ENCODE peak calls at places on chromosomes 16 and 17, in four cellular contexts. One of them, this sample, is unnamed.

GRCh38 chr16:30901201-30902069 is 5.0 kb downstream of the CTF1 start:
- DNase-seq in NCI-H2029 treated with DMSO at 0.1 percent for 48 hours: no peak
- DNase-seq in HCT116: no peak
- DNase-seq in NCI-H1436: no peak
- DNase-seq in this sample: no peak

GRCh38 chr17:81118308-81119221 is 46.7 kb upstream of the PVALEF start:
- DNase-seq in NCI-H2029 treated with DMSO at 0.1 percent for 48 hours: no peak
- DNase-seq in HCT116: no peak
- DNase-seq in NCI-H1436: no peak
- DNase-seq in this sample: no peak

GRCh38 chr17:2954898-2955445 is 108.4 kb downstream of the OR1D5 start:
- DNase-seq in NCI-H2029 treated with DMSO at 0.1 percent for 48 hours: peak; percentile 63
- DNase-seq in HCT116: peak; percentile 94
- DNase-seq in NCI-H1436: no peak
- DNase-seq in this sample: peak; percentile 35

GRCh38 chr17:19728114-19728495 is 11.7 kb upstream of the SLC47A2 start:
- DNase-seq in NCI-H2029 treated with DMSO at 0.1 percent for 48 hours: peak; percentile 54
- DNase-seq in HCT116: no peak
- DNase-seq in NCI-H1436: peak; percentile 75
- DNase-seq in this sample: peak; percentile 94

GRCh38 chr17:18261146-18261515 is 669 bp downstream of the MIEF2 start:
- DNase-seq in NCI-H2029 treated with DMSO at 0.1 percent for 48 hours: no peak
- DNase-seq in HCT116: no peak
- DNase-seq in NCI-H1436: no peak
- DNase-seq in this sample: peak; percentile 75

GRCh38 chr17:16928406-16929280 is 43.3 kb downstream of the TNFRSF13B start:
- DNase-seq in NCI-H2029 treated with DMSO at 0.1 percent for 48 hours: peak; percentile 23
- DNase-seq in HCT116: no peak
- DNase-seq in NCI-H1436: no peak
- DNase-seq in this sample: no peak

GRCh38 chr16:69476920-69477418 is 52.5 kb downstream of the CYB5B start:
- DNase-seq in NCI-H2029 treated with DMSO at 0.1 percent for 48 hours: no peak
- DNase-seq in HCT116: peak; percentile 50
- DNase-seq in NCI-H1436: no peak
- DNase-seq in this sample: peak; percentile 60

GRCh38 chr16:86872833-86873232 is 294.5 kb downstream of the FOXL1 start:
- DNase-seq in NCI-H2029 treated with DMSO at 0.1 percent for 48 hours: no peak
- DNase-seq in HCT116: no peak
- DNase-seq in NCI-H1436: no peak
- DNase-seq in this sample: no peak

GRCh38 chr16:74625500-74626350 is 18.8 kb upstream of the GLG1 start:
- DNase-seq in NCI-H2029 treated with DMSO at 0.1 percent for 48 hours: no peak
- DNase-seq in HCT116: no peak
- DNase-seq in NCI-H1436: no peak
- DNase-seq in this sample: no peak

GRCh38 chr16:12303649-12304048 is 327.1 kb downstream of the SNX29 start:
- DNase-seq in NCI-H2029 treated with DMSO at 0.1 percent for 48 hours: no peak
- DNase-seq in HCT116: no peak
- DNase-seq in NCI-H1436: no peak
- DNase-seq in this sample: no peak

GRCh38 chr17:83114706-83115105 is 35.3 kb downstream of the METRNL start:
- DNase-seq in NCI-H2029 treated with DMSO at 0.1 percent for 48 hours: no peak
- DNase-seq in HCT116: no peak
- DNase-seq in NCI-H1436: no peak
- DNase-seq in this sample: no peak

GRCh38 chr16:84699147-84699711 is 571 bp upstream of the USP10 start:
- DNase-seq in NCI-H2029 treated with DMSO at 0.1 percent for 48 hours: no peak
- DNase-seq in HCT116: no peak
- DNase-seq in NCI-H1436: no peak
- DNase-seq in this sample: no peak

GRCh38 chr17:17694229-17695081 is 13.2 kb downstream of the RAI1 start:
- DNase-seq in NCI-H2029 treated with DMSO at 0.1 percent for 48 hours: no peak
- DNase-seq in HCT116: no peak
- DNase-seq in NCI-H1436: peak; percentile 76
- DNase-seq in this sample: peak; percentile 90

GRCh38 chr16:4404247-4404966 is 12.0 kb downstream of the CORO7 start:
- DNase-seq in NCI-H2029 treated with DMSO at 0.1 percent for 48 hours: no peak
- DNase-seq in HCT116: no peak
- DNase-seq in NCI-H1436: peak; percentile 9
- DNase-seq in this sample: peak; percentile 56

GRCh38 chr17:19748807-19749193 is 702 bp upstream of the ALDH3A1 start:
- DNase-seq in NCI-H2029 treated with DMSO at 0.1 percent for 48 hours: no peak
- DNase-seq in HCT116: no peak
- DNase-seq in NCI-H1436: no peak
- DNase-seq in this sample: no peak

GRCh38 chr16:8585942-8586341 is 4.4 kb downstream of the TMEM114 start:
- DNase-seq in NCI-H2029 treated with DMSO at 0.1 percent for 48 hours: no peak
- DNase-seq in HCT116: no peak
- DNase-seq in NCI-H1436: no peak
- DNase-seq in this sample: no peak

GRCh38 chr17:58318627-58319180 is 9.9 kb downstream of the TSPOAP1 start:
- DNase-seq in NCI-H2029 treated with DMSO at 0.1 percent for 48 hours: no peak
- DNase-seq in HCT116: no peak
- DNase-seq in NCI-H1436: no peak
- DNase-seq in this sample: no peak

GRCh38 chr16:71855937-71856662 is 10.3 kb downstream of the ATXN1L start:
- DNase-seq in NCI-H2029 treated with DMSO at 0.1 percent for 48 hours: no peak
- DNase-seq in HCT116: no peak
- DNase-seq in NCI-H1436: no peak
- DNase-seq in this sample: no peak

GRCh38 chr16:78184554-78185183 is 85.2 kb downstream of the WWOX start:
- DNase-seq in NCI-H2029 treated with DMSO at 0.1 percent for 48 hours: peak; percentile 32
- DNase-seq in HCT116: no peak
- DNase-seq in NCI-H1436: no peak
- DNase-seq in this sample: peak; percentile 69

GRCh38 chr17:66994943-66995535 is 30.5 kb downstream of the CACNG4 start:
- DNase-seq in NCI-H2029 treated with DMSO at 0.1 percent for 48 hours: no peak
- DNase-seq in HCT116: no peak
- DNase-seq in NCI-H1436: no peak
- DNase-seq in this sample: no peak

GRCh38 chr17:16973760-16974540 is 2.0 kb upstream of the TNFRSF13B start:
- DNase-seq in NCI-H2029 treated with DMSO at 0.1 percent for 48 hours: no peak
- DNase-seq in HCT116: no peak
- DNase-seq in NCI-H1436: no peak
- DNase-seq in this sample: no peak

GRCh38 chr16:87615621-87616041 is 13.3 kb downstream of the JPH3 start:
- DNase-seq in NCI-H2029 treated with DMSO at 0.1 percent for 48 hours: no peak
- DNase-seq in HCT116: no peak
- DNase-seq in NCI-H1436: no peak
- DNase-seq in this sample: no peak

GRCh38 chr17:73068322-73069153 is 23.9 kb downstream of the SLC39A11 start:
- DNase-seq in NCI-H2029 treated with DMSO at 0.1 percent for 48 hours: no peak
- DNase-seq in HCT116: no peak
- DNase-seq in NCI-H1436: peak; percentile 6
- DNase-seq in this sample: peak; percentile 57

GRCh38 chr16:31079342-31079944 is 5.2 kb downstream of the ZNF646 start:
- DNase-seq in NCI-H2029 treated with DMSO at 0.1 percent for 48 hours: no peak
- DNase-seq in HCT116: no peak
- DNase-seq in NCI-H1436: no peak
- DNase-seq in this sample: no peak

GRCh38 chr17:63480826-63481487 is 4.1 kb downstream of the ACE start:
- DNase-seq in NCI-H2029 treated with DMSO at 0.1 percent for 48 hours: peak; percentile 63
- DNase-seq in HCT116: no peak
- DNase-seq in NCI-H1436: peak; percentile 66
- DNase-seq in this sample: no peak